ENCODE peak calls at places on chromosomes 6 and 20, in four cellular contexts. One of them, this sample, is unnamed.
A peak's percentile ranks its signal among the peaks of the same experiment; 100 is the strongest.

GRCh38 chr6:92281571-92282076 is 1137.7 kb downstream of the EPHA7 start:
- DNase-seq in lower lobe of right lung: no peak
- DNase-seq in activated B cell treated with CpG ODN at 0.5 μM for 24 hours: no peak
- DNase-seq in cardiac fibroblast: no peak
- DNase-seq in this sample: no peak

GRCh38 chr6:69026243-69026642 is 391.2 kb downstream of the ADGRB3 start:
- DNase-seq in lower lobe of right lung: no peak
- DNase-seq in activated B cell treated with CpG ODN at 0.5 μM for 24 hours: no peak
- DNase-seq in cardiac fibroblast: no peak
- DNase-seq in this sample: no peak

GRCh38 chr20:32506721-32507120 is 78.4 kb downstream of the NOL4L start:
- DNase-seq in lower lobe of right lung: no peak
- DNase-seq in activated B cell treated with CpG ODN at 0.5 μM for 24 hours: no peak
- DNase-seq in cardiac fibroblast: no peak
- DNase-seq in this sample: no peak

GRCh38 chr20:57450419-57450818 is 59.2 kb downstream of the RBM38 start:
- DNase-seq in lower lobe of right lung: peak; percentile 85
- DNase-seq in activated B cell treated with CpG ODN at 0.5 μM for 24 hours: peak; percentile 32
- DNase-seq in cardiac fibroblast: peak; percentile 67
- DNase-seq in this sample: no peak

GRCh38 chr6:21588812-21589811 is 4.4 kb upstream of the SOX4 start:
- DNase-seq in lower lobe of right lung: peak; percentile 91
- DNase-seq in activated B cell treated with CpG ODN at 0.5 μM for 24 hours: peak; percentile 74
- DNase-seq in cardiac fibroblast: peak; percentile 93
- DNase-seq in this sample: peak; percentile 95

GRCh38 chr6:13273202-13273930 is 55.0 kb downstream of the TBC1D7 start:
- DNase-seq in lower lobe of right lung: no peak
- DNase-seq in activated B cell treated with CpG ODN at 0.5 μM for 24 hours: no peak
- DNase-seq in cardiac fibroblast: no peak
- DNase-seq in this sample: no peak

GRCh38 chr6:100366419-100366818 is 98.3 kb downstream of the SIM1 start:
- DNase-seq in lower lobe of right lung: no peak
- DNase-seq in activated B cell treated with CpG ODN at 0.5 μM for 24 hours: no peak
- DNase-seq in cardiac fibroblast: peak; percentile 35
- DNase-seq in this sample: no peak

GRCh38 chr6:127516676-127517273 is 2.4 kb downstream of the MTCL3 start:
- DNase-seq in lower lobe of right lung: no peak
- DNase-seq in activated B cell treated with CpG ODN at 0.5 μM for 24 hours: no peak
- DNase-seq in cardiac fibroblast: peak; percentile 34
- DNase-seq in this sample: no peak

GRCh38 chr20:37297066-37297736 is 7.7 kb downstream of the MANBAL start:
- DNase-seq in lower lobe of right lung: no peak
- DNase-seq in activated B cell treated with CpG ODN at 0.5 μM for 24 hours: no peak
- DNase-seq in cardiac fibroblast: peak; percentile 65
- DNase-seq in this sample: no peak

GRCh38 chr20:37417857-37418501 is 72.0 kb downstream of the SRC start:
- DNase-seq in lower lobe of right lung: no peak
- DNase-seq in activated B cell treated with CpG ODN at 0.5 μM for 24 hours: no peak
- DNase-seq in cardiac fibroblast: no peak
- DNase-seq in this sample: no peak

GRCh38 chr6:44275749-44276648 is 5.7 kb downstream of the TMEM151B start:
- DNase-seq in lower lobe of right lung: no peak
- DNase-seq in activated B cell treated with CpG ODN at 0.5 μM for 24 hours: no peak
- DNase-seq in cardiac fibroblast: no peak
- DNase-seq in this sample: no peak

GRCh38 chr6:149334682-149335160 is 17.2 kb downstream of the TAB2 start:
- DNase-seq in lower lobe of right lung: no peak
- DNase-seq in activated B cell treated with CpG ODN at 0.5 μM for 24 hours: no peak
- DNase-seq in cardiac fibroblast: peak; percentile 76
- DNase-seq in this sample: no peak

GRCh38 chr20:46361386-46361785 is 45.0 kb downstream of the ELMO2 start:
- DNase-seq in lower lobe of right lung: no peak
- DNase-seq in activated B cell treated with CpG ODN at 0.5 μM for 24 hours: no peak
- DNase-seq in cardiac fibroblast: no peak
- DNase-seq in this sample: no peak

GRCh38 chr6:21842875-21843274 is 249.3 kb downstream of the SOX4 start:
- DNase-seq in lower lobe of right lung: no peak
- DNase-seq in activated B cell treated with CpG ODN at 0.5 μM for 24 hours: no peak
- DNase-seq in cardiac fibroblast: no peak
- DNase-seq in this sample: no peak

GRCh38 chr20:46850416-46850815 is 44.2 kb upstream of the EYA2 start:
- DNase-seq in lower lobe of right lung: no peak
- DNase-seq in activated B cell treated with CpG ODN at 0.5 μM for 24 hours: no peak
- DNase-seq in cardiac fibroblast: no peak
- DNase-seq in this sample: no peak

GRCh38 chr6:156988276-156989158 is 211.3 kb downstream of the ARID1B start:
- DNase-seq in lower lobe of right lung: no peak
- DNase-seq in activated B cell treated with CpG ODN at 0.5 μM for 24 hours: peak; percentile 41
- DNase-seq in cardiac fibroblast: no peak
- DNase-seq in this sample: no peak

GRCh38 chr6:34595332-34596090 is 39.4 kb upstream of the SPDEF start:
- DNase-seq in lower lobe of right lung: no peak
- DNase-seq in activated B cell treated with CpG ODN at 0.5 μM for 24 hours: no peak
- DNase-seq in cardiac fibroblast: peak; percentile 51
- DNase-seq in this sample: no peak

GRCh38 chr6:74753883-74754600 is 451.8 kb downstream of the COL12A1 start:
- DNase-seq in lower lobe of right lung: no peak
- DNase-seq in activated B cell treated with CpG ODN at 0.5 μM for 24 hours: no peak
- DNase-seq in cardiac fibroblast: no peak
- DNase-seq in this sample: no peak

GRCh38 chr6:87540541-87540940 is 49.2 kb downstream of the RARS2 start:
- DNase-seq in lower lobe of right lung: no peak
- DNase-seq in activated B cell treated with CpG ODN at 0.5 μM for 24 hours: no peak
- DNase-seq in cardiac fibroblast: peak; percentile 69
- DNase-seq in this sample: no peak

GRCh38 chr6:87904041-87904440 is 143.6 kb upstream of the SPACA1 start:
- DNase-seq in lower lobe of right lung: no peak
- DNase-seq in activated B cell treated with CpG ODN at 0.5 μM for 24 hours: no peak
- DNase-seq in cardiac fibroblast: no peak
- DNase-seq in this sample: no peak

GRCh38 chr6:92495246-92495645 is 924.1 kb downstream of the EPHA7 start:
- DNase-seq in lower lobe of right lung: no peak
- DNase-seq in activated B cell treated with CpG ODN at 0.5 μM for 24 hours: no peak
- DNase-seq in cardiac fibroblast: peak; percentile 41
- DNase-seq in this sample: no peak

GRCh38 chr20:32356935-32357868 is 929 bp upstream of the ASXL1 start:
- DNase-seq in lower lobe of right lung: no peak
- DNase-seq in activated B cell treated with CpG ODN at 0.5 μM for 24 hours: no peak
- DNase-seq in cardiac fibroblast: peak; percentile 56
- DNase-seq in this sample: no peak

GRCh38 chr6:29828471-29828797 is 809 bp downstream of the HLA-G start:
- DNase-seq in lower lobe of right lung: no peak
- DNase-seq in activated B cell treated with CpG ODN at 0.5 μM for 24 hours: no peak
- DNase-seq in cardiac fibroblast: no peak
- DNase-seq in this sample: no peak

GRCh38 chr20:49894073-49894470 is 21.3 kb downstream of the SPATA2 start:
- DNase-seq in lower lobe of right lung: no peak
- DNase-seq in activated B cell treated with CpG ODN at 0.5 μM for 24 hours: no peak
- DNase-seq in cardiac fibroblast: no peak
- DNase-seq in this sample: no peak

GRCh38 chr6:34615574-34616229 is 59.6 kb upstream of the SPDEF start:
- DNase-seq in lower lobe of right lung: no peak
- DNase-seq in activated B cell treated with CpG ODN at 0.5 μM for 24 hours: no peak
- DNase-seq in cardiac fibroblast: no peak
- DNase-seq in this sample: no peak

GRCh38 chr20:61839223-61839911 is 226.3 kb downstream of the TAF4 start:
- DNase-seq in lower lobe of right lung: peak; percentile 10
- DNase-seq in activated B cell treated with CpG ODN at 0.5 μM for 24 hours: no peak
- DNase-seq in cardiac fibroblast: no peak
- DNase-seq in this sample: no peak

GRCh38 chr20:15081301-15081700 is 743.9 kb upstream of the FLRT3 start:
- DNase-seq in lower lobe of right lung: no peak
- DNase-seq in activated B cell treated with CpG ODN at 0.5 μM for 24 hours: no peak
- DNase-seq in cardiac fibroblast: no peak
- DNase-seq in this sample: no peak

GRCh38 chr6:41976794-41977484 is 35.3 kb upstream of the CCND3 start:
- DNase-seq in lower lobe of right lung: no peak
- DNase-seq in activated B cell treated with CpG ODN at 0.5 μM for 24 hours: no peak
- DNase-seq in cardiac fibroblast: peak; percentile 64
- DNase-seq in this sample: no peak

GRCh38 chr6:24926192-24926591 is 9.6 kb downstream of the RIPOR2 start:
- DNase-seq in lower lobe of right lung: no peak
- DNase-seq in activated B cell treated with CpG ODN at 0.5 μM for 24 hours: no peak
- DNase-seq in cardiac fibroblast: no peak
- DNase-seq in this sample: no peak

GRCh38 chr20:38143238-38143645 is 21.8 kb downstream of the TGM2 start:
- DNase-seq in lower lobe of right lung: peak; percentile 20
- DNase-seq in activated B cell treated with CpG ODN at 0.5 μM for 24 hours: no peak
- DNase-seq in cardiac fibroblast: no peak
- DNase-seq in this sample: no peak

DNA sequence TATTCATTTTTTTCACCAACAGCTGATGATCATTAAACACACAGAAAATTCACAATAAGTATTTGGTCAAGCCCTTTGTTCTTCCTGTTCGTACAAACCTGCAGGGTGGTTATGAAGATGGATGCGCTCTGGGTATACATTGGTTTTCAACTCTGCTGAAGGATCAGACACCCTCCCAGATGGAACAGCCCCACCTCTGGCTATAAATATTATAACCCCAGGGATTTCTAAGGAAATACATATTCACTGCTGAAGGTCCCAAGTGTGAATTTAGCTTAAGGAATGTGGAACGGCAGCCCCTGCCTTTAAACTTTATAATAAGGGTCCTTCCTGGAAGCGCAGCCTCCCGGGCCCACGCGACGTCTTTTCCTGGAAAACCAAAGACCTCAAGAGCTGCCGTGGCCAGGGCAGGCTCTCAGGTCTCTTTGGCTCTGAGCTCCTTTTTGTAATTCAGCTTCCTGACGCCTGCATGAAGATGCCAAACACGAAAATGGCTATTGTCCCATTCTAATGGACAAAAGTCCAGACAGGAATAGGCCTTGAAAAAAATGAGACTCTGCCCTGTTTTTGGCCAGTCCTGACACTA is 172.4 kb upstream of the SSTR4 start:
- DNase-seq in lower lobe of right lung: no peak
- DNase-seq in activated B cell treated with CpG ODN at 0.5 μM for 24 hours: no peak
- DNase-seq in cardiac fibroblast: no peak
- DNase-seq in this sample: no peak
- TF ChIP-seq CTCF in lower lobe of right lung: peak; percentile 17
- TF ChIP-seq CTCF in activated B cell treated with CpG ODN at 0.5 μM for 24 hours: no peak
- TF ChIP-seq CTCF in cardiac fibroblast: peak; percentile 14
- TF ChIP-seq CTCF in this sample: no peak

GRCh38 chr6:166434336-166434735 is 51.6 kb upstream of the MPC1 start:
- DNase-seq in lower lobe of right lung: no peak
- DNase-seq in activated B cell treated with CpG ODN at 0.5 μM for 24 hours: no peak
- DNase-seq in cardiac fibroblast: no peak
- DNase-seq in this sample: no peak

GRCh38 chr6:166436195-166437139 is 53.7 kb upstream of the MPC1 start:
- DNase-seq in lower lobe of right lung: no peak
- DNase-seq in activated B cell treated with CpG ODN at 0.5 μM for 24 hours: no peak
- DNase-seq in cardiac fibroblast: no peak
- DNase-seq in this sample: no peak

GRCh38 chr6:166433096-166433495 is 50.4 kb upstream of the MPC1 start:
- DNase-seq in lower lobe of right lung: no peak
- DNase-seq in activated B cell treated with CpG ODN at 0.5 μM for 24 hours: no peak
- DNase-seq in cardiac fibroblast: no peak
- DNase-seq in this sample: no peak

GRCh38 chr6:166437661-166438060 is 54.9 kb upstream of the MPC1 start:
- DNase-seq in lower lobe of right lung: no peak
- DNase-seq in activated B cell treated with CpG ODN at 0.5 μM for 24 hours: no peak
- DNase-seq in cardiac fibroblast: no peak
- DNase-seq in this sample: no peak

DNA sequence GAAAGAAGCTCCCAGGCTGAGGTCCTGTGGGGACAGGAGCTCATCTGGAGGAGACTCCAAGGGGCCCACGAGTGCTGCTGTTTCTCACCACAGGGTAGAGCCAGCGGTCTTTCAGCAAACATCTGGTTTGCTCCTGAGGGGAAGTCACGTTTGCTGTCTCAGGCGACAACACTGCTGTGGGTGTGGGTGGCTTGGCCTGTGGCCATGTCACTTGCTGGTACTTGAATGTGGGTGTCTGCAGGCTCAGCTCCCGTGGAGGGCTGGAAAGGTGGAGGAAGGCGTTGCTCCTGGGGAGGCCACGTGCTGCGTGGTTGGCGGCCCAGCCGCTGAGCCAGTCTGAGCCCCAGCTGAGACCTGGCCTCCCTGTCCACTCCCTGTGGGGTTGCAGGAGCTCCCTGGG is 52.8 kb upstream of the MPC1 start:
- DNase-seq in lower lobe of right lung: no peak
- DNase-seq in activated B cell treated with CpG ODN at 0.5 μM for 24 hours: no peak
- DNase-seq in cardiac fibroblast: no peak
- DNase-seq in this sample: no peak
- TF ChIP-seq CTCF in lower lobe of right lung: no peak
- TF ChIP-seq CTCF in activated B cell treated with CpG ODN at 0.5 μM for 24 hours: no peak
- TF ChIP-seq CTCF in cardiac fibroblast: no peak
- TF ChIP-seq CTCF in this sample: no peak

GRCh38 chr6:142844065-142844755 is 100.8 kb downstream of the HIVEP2 start:
- DNase-seq in lower lobe of right lung: no peak
- DNase-seq in activated B cell treated with CpG ODN at 0.5 μM for 24 hours: no peak
- DNase-seq in cardiac fibroblast: no peak
- DNase-seq in this sample: no peak

GRCh38 chr6:142846459-142846831 is 98.5 kb downstream of the HIVEP2 start:
- DNase-seq in lower lobe of right lung: no peak
- DNase-seq in activated B cell treated with CpG ODN at 0.5 μM for 24 hours: no peak
- DNase-seq in cardiac fibroblast: peak; percentile 69
- DNase-seq in this sample: no peak

GRCh38 chr6:142845143-142845571 is 99.8 kb downstream of the HIVEP2 start:
- DNase-seq in lower lobe of right lung: no peak
- DNase-seq in activated B cell treated with CpG ODN at 0.5 μM for 24 hours: no peak
- DNase-seq in cardiac fibroblast: no peak
- DNase-seq in this sample: no peak

GRCh38 chr6:142846883-142847287 is 98.1 kb downstream of the HIVEP2 start:
- DNase-seq in lower lobe of right lung: no peak
- DNase-seq in activated B cell treated with CpG ODN at 0.5 μM for 24 hours: no peak
- DNase-seq in cardiac fibroblast: peak; percentile 81
- DNase-seq in this sample: no peak

GRCh38 chr6:142845624-142846458 is 99.1 kb downstream of the HIVEP2 start:
- DNase-seq in lower lobe of right lung: peak; percentile 82
- DNase-seq in activated B cell treated with CpG ODN at 0.5 μM for 24 hours: no peak
- DNase-seq in cardiac fibroblast: peak; percentile 94
- DNase-seq in this sample: peak; percentile 85
- TF ChIP-seq CTCF in lower lobe of right lung: peak; percentile 23
- TF ChIP-seq CTCF in activated B cell treated with CpG ODN at 0.5 μM for 24 hours: no peak
- TF ChIP-seq CTCF in cardiac fibroblast: no peak
- TF ChIP-seq CTCF in this sample: no peak

DNA sequence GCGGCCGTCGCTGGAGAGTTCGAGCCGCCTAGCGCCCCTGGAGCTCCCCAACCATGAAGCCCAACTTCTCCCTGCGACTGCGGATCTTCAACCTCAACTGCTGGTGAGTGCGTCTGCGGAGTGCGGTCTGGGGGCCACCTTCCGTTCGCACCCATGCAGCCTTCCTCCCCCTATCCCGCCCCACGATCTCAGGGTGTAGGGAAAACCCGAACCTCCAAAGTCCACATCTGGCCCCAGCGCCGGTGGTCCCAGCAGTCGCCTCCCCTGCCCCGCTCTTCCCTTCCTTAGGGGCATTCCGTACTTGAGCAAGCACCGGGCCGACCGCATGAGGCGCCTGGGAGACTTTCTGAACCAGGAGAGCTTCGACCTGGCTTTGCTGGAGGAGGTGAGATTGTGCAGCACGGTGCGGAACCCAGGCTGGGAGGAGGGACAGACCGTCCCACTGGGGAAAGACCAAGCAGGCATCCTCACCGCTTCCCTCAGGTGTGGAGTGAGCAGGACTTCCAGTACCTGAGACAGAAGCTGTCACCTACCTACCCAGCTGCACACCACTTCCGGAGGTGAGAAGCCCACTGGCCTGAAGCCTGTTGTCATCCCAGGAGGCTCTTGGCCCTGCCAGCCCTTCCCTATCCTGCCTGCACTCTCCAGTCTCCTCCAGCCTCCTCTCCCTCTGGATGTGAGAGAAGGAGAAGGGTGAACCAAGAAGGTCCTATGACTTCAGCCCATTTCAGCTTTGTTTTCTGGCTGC is 719 bp downstream of the SMPD2 start:
- DNase-seq in lower lobe of right lung: peak; percentile 76
- DNase-seq in activated B cell treated with CpG ODN at 0.5 μM for 24 hours: no peak
- DNase-seq in cardiac fibroblast: peak; percentile 58
- DNase-seq in this sample: no peak
- TF ChIP-seq CTCF in lower lobe of right lung: no peak
- TF ChIP-seq CTCF in activated B cell treated with CpG ODN at 0.5 μM for 24 hours: no peak
- TF ChIP-seq CTCF in cardiac fibroblast: peak; percentile 7
- TF ChIP-seq CTCF in this sample: peak; percentile 48

This sample was measured in type B pancreatic cell.